ENCODE peak calls at places on chromosomes 1 and 21, in ten cellular contexts. One of them, this sample, is unnamed.
A peak's percentile ranks its signal among the peaks of the same experiment; 100 is the strongest.

GRCh38 chr1:153566414-153567371 is 1.0 kb upstream of the S100A2 start:
- DNase-seq in lower lobe of right lung: peak; percentile 98
- DNase-seq in transverse colon: peak; percentile 97
- DNase-seq in tibial nerve: peak; percentile 88
- DNase-seq in A549: peak; percentile 99
- DNase-seq in heart left ventricle: peak; percentile 99
- DNase-seq in neural progenitor cell: peak; percentile 56
- DNase-seq in SK-N-SH: peak; percentile 73
- DNase-seq in naive thymus-derived CD4-positive, alpha-beta T cell: no peak
- DNase-seq in upper lobe of right lung: peak; percentile 97
- DNase-seq in this sample: peak; percentile 99

GRCh38 chr1:23050201-23050600 is 30.9 kb downstream of the KDM1A start:
- DNase-seq in lower lobe of right lung: no peak
- DNase-seq in transverse colon: no peak
- DNase-seq in tibial nerve: no peak
- DNase-seq in A549: no peak
- DNase-seq in heart left ventricle: no peak
- DNase-seq in neural progenitor cell: no peak
- DNase-seq in SK-N-SH: no peak
- DNase-seq in naive thymus-derived CD4-positive, alpha-beta T cell: no peak
- DNase-seq in upper lobe of right lung: no peak
- DNase-seq in this sample: no peak

GRCh38 chr21:31781737-31782136 is 49.8 kb upstream of the SCAF4 start:
- DNase-seq in lower lobe of right lung: no peak
- DNase-seq in transverse colon: no peak
- DNase-seq in tibial nerve: no peak
- DNase-seq in A549: no peak
- DNase-seq in heart left ventricle: peak; percentile 42
- DNase-seq in neural progenitor cell: no peak
- DNase-seq in SK-N-SH: no peak
- DNase-seq in naive thymus-derived CD4-positive, alpha-beta T cell: no peak
- DNase-seq in upper lobe of right lung: no peak
- DNase-seq in this sample: peak; percentile 20

GRCh38 chr1:147292012-147292411 is 49.5 kb downstream of the CHD1L start:
- DNase-seq in lower lobe of right lung: no peak
- DNase-seq in transverse colon: no peak
- DNase-seq in tibial nerve: no peak
- DNase-seq in A549: no peak
- DNase-seq in heart left ventricle: no peak
- DNase-seq in neural progenitor cell: no peak
- DNase-seq in SK-N-SH: no peak
- DNase-seq in naive thymus-derived CD4-positive, alpha-beta T cell: no peak
- DNase-seq in upper lobe of right lung: no peak
- DNase-seq in this sample: peak; percentile 93

GRCh38 chr1:3352952-3353331 is 101.5 kb upstream of the ARHGEF16 start:
- DNase-seq in lower lobe of right lung: no peak
- DNase-seq in transverse colon: peak; percentile 64
- DNase-seq in tibial nerve: no peak
- DNase-seq in A549: no peak
- DNase-seq in heart left ventricle: peak; percentile 81
- DNase-seq in neural progenitor cell: no peak
- DNase-seq in SK-N-SH: no peak
- DNase-seq in naive thymus-derived CD4-positive, alpha-beta T cell: no peak
- DNase-seq in upper lobe of right lung: no peak
- DNase-seq in this sample: peak; percentile 20

GRCh38 chr1:14827870-14828269 is 229.4 kb downstream of the KAZN start:
- DNase-seq in lower lobe of right lung: no peak
- DNase-seq in transverse colon: no peak
- DNase-seq in tibial nerve: no peak
- DNase-seq in A549: no peak
- DNase-seq in heart left ventricle: no peak
- DNase-seq in neural progenitor cell: no peak
- DNase-seq in SK-N-SH: no peak
- DNase-seq in naive thymus-derived CD4-positive, alpha-beta T cell: no peak
- DNase-seq in upper lobe of right lung: no peak
- DNase-seq in this sample: no peak

GRCh38 chr1:64861611-64862010 is 104.7 kb downstream of the JAK1 start:
- DNase-seq in lower lobe of right lung: no peak
- DNase-seq in transverse colon: peak; percentile 29
- DNase-seq in tibial nerve: no peak
- DNase-seq in A549: no peak
- DNase-seq in heart left ventricle: no peak
- DNase-seq in neural progenitor cell: peak; percentile 73
- DNase-seq in SK-N-SH: no peak
- DNase-seq in naive thymus-derived CD4-positive, alpha-beta T cell: no peak
- DNase-seq in upper lobe of right lung: no peak
- DNase-seq in this sample: peak; percentile 15

GRCh38 chr1:206467915-206468314 is 2.4 kb upstream of the IKBKE start:
- DNase-seq in lower lobe of right lung: peak; percentile 93
- DNase-seq in transverse colon: peak; percentile 37
- DNase-seq in tibial nerve: no peak
- DNase-seq in A549: no peak
- DNase-seq in heart left ventricle: peak; percentile 71
- DNase-seq in neural progenitor cell: no peak
- DNase-seq in SK-N-SH: no peak
- DNase-seq in naive thymus-derived CD4-positive, alpha-beta T cell: no peak
- DNase-seq in upper lobe of right lung: peak; percentile 92
- DNase-seq in this sample: no peak

GRCh38 chr1:45405636-45406035 is 65.4 kb upstream of the MUTYH start:
- DNase-seq in lower lobe of right lung: no peak
- DNase-seq in transverse colon: no peak
- DNase-seq in tibial nerve: no peak
- DNase-seq in A549: no peak
- DNase-seq in heart left ventricle: no peak
- DNase-seq in neural progenitor cell: no peak
- DNase-seq in SK-N-SH: no peak
- DNase-seq in naive thymus-derived CD4-positive, alpha-beta T cell: no peak
- DNase-seq in upper lobe of right lung: no peak
- DNase-seq in this sample: no peak

GRCh38 chr1:45411510-45411899 is 71.3 kb upstream of the MUTYH start:
- DNase-seq in lower lobe of right lung: no peak
- DNase-seq in transverse colon: no peak
- DNase-seq in tibial nerve: no peak
- DNase-seq in A549: no peak
- DNase-seq in heart left ventricle: no peak
- DNase-seq in neural progenitor cell: peak; percentile 2
- DNase-seq in SK-N-SH: no peak
- DNase-seq in naive thymus-derived CD4-positive, alpha-beta T cell: no peak
- DNase-seq in upper lobe of right lung: no peak
- DNase-seq in this sample: peak; percentile 48

GRCh38 chr1:45410850-45411509 is 70.7 kb upstream of the MUTYH start:
- DNase-seq in lower lobe of right lung: no peak
- DNase-seq in transverse colon: no peak
- DNase-seq in tibial nerve: no peak
- DNase-seq in A549: no peak
- DNase-seq in heart left ventricle: no peak
- DNase-seq in neural progenitor cell: no peak
- DNase-seq in SK-N-SH: no peak
- DNase-seq in naive thymus-derived CD4-positive, alpha-beta T cell: no peak
- DNase-seq in upper lobe of right lung: no peak
- DNase-seq in this sample: peak; percentile 74

GRCh38 chr1:45407888-45408287 is 67.6 kb upstream of the MUTYH start:
- DNase-seq in lower lobe of right lung: no peak
- DNase-seq in transverse colon: no peak
- DNase-seq in tibial nerve: no peak
- DNase-seq in A549: no peak
- DNase-seq in heart left ventricle: no peak
- DNase-seq in neural progenitor cell: no peak
- DNase-seq in SK-N-SH: no peak
- DNase-seq in naive thymus-derived CD4-positive, alpha-beta T cell: no peak
- DNase-seq in upper lobe of right lung: no peak
- DNase-seq in this sample: no peak

GRCh38 chr1:45409243-45409642 is 69.0 kb upstream of the MUTYH start:
- DNase-seq in lower lobe of right lung: no peak
- DNase-seq in transverse colon: no peak
- DNase-seq in tibial nerve: no peak
- DNase-seq in A549: no peak
- DNase-seq in heart left ventricle: no peak
- DNase-seq in neural progenitor cell: no peak
- DNase-seq in SK-N-SH: no peak
- DNase-seq in naive thymus-derived CD4-positive, alpha-beta T cell: no peak
- DNase-seq in upper lobe of right lung: no peak
- DNase-seq in this sample: no peak
- H3K4me1 ChIP-seq in lower lobe of right lung: no peaks in the 10 kb centered on the region
- H3K4me1 ChIP-seq in transverse colon: no peaks in the 10 kb centered on the region
- H3K4me1 ChIP-seq in tibial nerve: no peaks in the 10 kb centered on the region
- H3K4me1 ChIP-seq in A549: no peaks in the 10 kb centered on the region
- H3K4me1 ChIP-seq in heart left ventricle: no peaks in the 10 kb centered on the region
- H3K4me1 ChIP-seq in neural progenitor cell: no peaks in the 10 kb centered on the region
- H3K4me1 ChIP-seq in SK-N-SH: no peaks in the 10 kb centered on the region
- H3K4me1 ChIP-seq in naive thymus-derived CD4-positive, alpha-beta T cell: no peaks in the 10 kb centered on the region
- H3K4me1 ChIP-seq in upper lobe of right lung: peaks cover 5% of the 10 kb centered on the region
- H3K4me1 ChIP-seq in this sample: peaks cover 18% of the 10 kb centered on the region

DNA sequence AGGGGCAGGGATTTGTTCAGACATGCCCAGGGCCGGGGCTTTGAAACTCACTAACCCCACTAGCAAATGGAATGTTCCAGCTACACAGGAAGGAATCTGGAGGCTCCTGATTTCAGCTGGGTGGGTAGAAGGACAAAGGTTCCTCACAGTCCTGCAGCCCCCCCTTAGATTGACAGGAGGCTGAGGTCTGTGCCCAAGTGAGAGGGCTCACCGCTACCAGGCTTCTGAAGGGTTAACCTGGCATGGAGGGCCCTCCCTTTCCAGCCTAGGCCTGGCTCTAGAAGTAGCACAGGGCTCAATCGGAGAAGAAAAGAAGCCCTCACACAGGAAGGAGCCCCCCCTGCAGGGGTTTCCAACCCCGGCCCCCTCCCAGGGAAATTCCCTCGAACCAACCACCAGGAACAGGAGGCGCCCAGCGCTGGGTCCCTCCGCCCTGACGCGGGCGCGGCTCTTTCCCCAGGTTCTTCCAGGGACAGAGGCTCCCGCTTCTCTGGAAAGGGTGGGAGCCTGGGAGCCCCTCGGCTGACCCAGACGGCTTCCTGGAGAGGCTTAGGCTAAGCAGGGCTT is 3.3 kb downstream of the EPHA2 start:
- DNase-seq in lower lobe of right lung: no peak
- DNase-seq in transverse colon: peak; percentile 63
- DNase-seq in tibial nerve: no peak
- DNase-seq in A549: no peak
- DNase-seq in heart left ventricle: peak; percentile 65
- DNase-seq in neural progenitor cell: peak; percentile 82
- DNase-seq in SK-N-SH: no peak
- DNase-seq in naive thymus-derived CD4-positive, alpha-beta T cell: no peak
- DNase-seq in upper lobe of right lung: no peak
- DNase-seq in this sample: no peak
- H3K4me1 ChIP-seq in lower lobe of right lung: peaks cover 73% of the 10 kb centered on the region
- H3K4me1 ChIP-seq in transverse colon: peaks cover 38% of the 10 kb centered on the region
- H3K4me1 ChIP-seq in tibial nerve: peaks cover 67% of the 10 kb centered on the region
- H3K4me1 ChIP-seq in A549: peaks cover 64% of the 10 kb centered on the region
- H3K4me1 ChIP-seq in heart left ventricle: peaks cover 67% of the 10 kb centered on the region
- H3K4me1 ChIP-seq in neural progenitor cell: peaks cover 52% of the 10 kb centered on the region
- H3K4me1 ChIP-seq in SK-N-SH: peaks cover 30% of the 10 kb centered on the region
- H3K4me1 ChIP-seq in naive thymus-derived CD4-positive, alpha-beta T cell: peaks cover 17% of the 10 kb centered on the region
- H3K4me1 ChIP-seq in upper lobe of right lung: peaks cover 50% of the 10 kb centered on the region
- H3K4me1 ChIP-seq in this sample: peaks cover 60% of the 10 kb centered on the region

GRCh38 chr1:234529661-234530237 is 50.8 kb upstream of the TARBP1 start:
- DNase-seq in lower lobe of right lung: no peak
- DNase-seq in transverse colon: no peak
- DNase-seq in tibial nerve: no peak
- DNase-seq in A549: no peak
- DNase-seq in heart left ventricle: no peak
- DNase-seq in neural progenitor cell: no peak
- DNase-seq in SK-N-SH: no peak
- DNase-seq in naive thymus-derived CD4-positive, alpha-beta T cell: no peak
- DNase-seq in upper lobe of right lung: no peak
- DNase-seq in this sample: no peak

GRCh38 chr1:234525156-234525774 is 46.3 kb upstream of the TARBP1 start:
- DNase-seq in lower lobe of right lung: no peak
- DNase-seq in transverse colon: no peak
- DNase-seq in tibial nerve: no peak
- DNase-seq in A549: no peak
- DNase-seq in heart left ventricle: no peak
- DNase-seq in neural progenitor cell: no peak
- DNase-seq in SK-N-SH: no peak
- DNase-seq in naive thymus-derived CD4-positive, alpha-beta T cell: no peak
- DNase-seq in upper lobe of right lung: no peak
- DNase-seq in this sample: no peak

GRCh38 chr1:234528073-234528865 is 49.3 kb upstream of the TARBP1 start:
- DNase-seq in lower lobe of right lung: no peak
- DNase-seq in transverse colon: no peak
- DNase-seq in tibial nerve: no peak
- DNase-seq in A549: no peak
- DNase-seq in heart left ventricle: peak; percentile 49
- DNase-seq in neural progenitor cell: no peak
- DNase-seq in SK-N-SH: no peak
- DNase-seq in naive thymus-derived CD4-positive, alpha-beta T cell: no peak
- DNase-seq in upper lobe of right lung: no peak
- DNase-seq in this sample: no peak

GRCh38 chr1:234529095-234529494 is 50.1 kb upstream of the TARBP1 start:
- DNase-seq in lower lobe of right lung: no peak
- DNase-seq in transverse colon: no peak
- DNase-seq in tibial nerve: no peak
- DNase-seq in A549: no peak
- DNase-seq in heart left ventricle: no peak
- DNase-seq in neural progenitor cell: no peak
- DNase-seq in SK-N-SH: no peak
- DNase-seq in naive thymus-derived CD4-positive, alpha-beta T cell: no peak
- DNase-seq in upper lobe of right lung: no peak
- DNase-seq in this sample: no peak

GRCh38 chr1:234527346-234527745 is 48.4 kb upstream of the TARBP1 start:
- DNase-seq in lower lobe of right lung: no peak
- DNase-seq in transverse colon: no peak
- DNase-seq in tibial nerve: no peak
- DNase-seq in A549: no peak
- DNase-seq in heart left ventricle: no peak
- DNase-seq in neural progenitor cell: no peak
- DNase-seq in SK-N-SH: no peak
- DNase-seq in naive thymus-derived CD4-positive, alpha-beta T cell: no peak
- DNase-seq in upper lobe of right lung: no peak
- DNase-seq in this sample: no peak
- H3K4me1 ChIP-seq in lower lobe of right lung: peaks cover 83% of the 10 kb centered on the region
- H3K4me1 ChIP-seq in transverse colon: peaks cover 42% of the 10 kb centered on the region
- H3K4me1 ChIP-seq in tibial nerve: peaks cover 71% of the 10 kb centered on the region
- H3K4me1 ChIP-seq in A549: peaks cover 26% of the 10 kb centered on the region
- H3K4me1 ChIP-seq in heart left ventricle: peaks cover 77% of the 10 kb centered on the region
- H3K4me1 ChIP-seq in neural progenitor cell: peaks cover 42% of the 10 kb centered on the region
- H3K4me1 ChIP-seq in SK-N-SH: peaks cover 31% of the 10 kb centered on the region
- H3K4me1 ChIP-seq in naive thymus-derived CD4-positive, alpha-beta T cell: no peaks in the 10 kb centered on the region
- H3K4me1 ChIP-seq in upper lobe of right lung: peaks cover 62% of the 10 kb centered on the region
- H3K4me1 ChIP-seq in this sample: peaks cover 22% of the 10 kb centered on the region

GRCh38 chr1:12460911-12461621 is 156.9 kb downstream of the DHRS3 start:
- DNase-seq in lower lobe of right lung: no peak
- DNase-seq in transverse colon: peak; percentile 39
- DNase-seq in tibial nerve: no peak
- DNase-seq in A549: no peak
- DNase-seq in heart left ventricle: no peak
- DNase-seq in neural progenitor cell: peak; percentile 78
- DNase-seq in SK-N-SH: no peak
- DNase-seq in naive thymus-derived CD4-positive, alpha-beta T cell: no peak
- DNase-seq in upper lobe of right lung: no peak
- DNase-seq in this sample: no peak

GRCh38 chr1:12464028-12464427 is 154.0 kb downstream of the DHRS3 start:
- DNase-seq in lower lobe of right lung: no peak
- DNase-seq in transverse colon: no peak
- DNase-seq in tibial nerve: no peak
- DNase-seq in A549: no peak
- DNase-seq in heart left ventricle: no peak
- DNase-seq in neural progenitor cell: no peak
- DNase-seq in SK-N-SH: no peak
- DNase-seq in naive thymus-derived CD4-positive, alpha-beta T cell: no peak
- DNase-seq in upper lobe of right lung: no peak
- DNase-seq in this sample: no peak

GRCh38 chr1:12460121-12460520 is 157.9 kb downstream of the DHRS3 start:
- DNase-seq in lower lobe of right lung: no peak
- DNase-seq in transverse colon: no peak
- DNase-seq in tibial nerve: no peak
- DNase-seq in A549: no peak
- DNase-seq in heart left ventricle: peak; percentile 71
- DNase-seq in neural progenitor cell: no peak
- DNase-seq in SK-N-SH: no peak
- DNase-seq in naive thymus-derived CD4-positive, alpha-beta T cell: no peak
- DNase-seq in upper lobe of right lung: no peak
- DNase-seq in this sample: no peak

GRCh38 chr1:12462586-12462985 is 155.4 kb downstream of the DHRS3 start:
- DNase-seq in lower lobe of right lung: no peak
- DNase-seq in transverse colon: no peak
- DNase-seq in tibial nerve: no peak
- DNase-seq in A549: no peak
- DNase-seq in heart left ventricle: no peak
- DNase-seq in neural progenitor cell: no peak
- DNase-seq in SK-N-SH: no peak
- DNase-seq in naive thymus-derived CD4-positive, alpha-beta T cell: no peak
- DNase-seq in upper lobe of right lung: no peak
- DNase-seq in this sample: peak; percentile 68

GRCh38 chr1:12461764-12462163 is 156.2 kb downstream of the DHRS3 start:
- DNase-seq in lower lobe of right lung: no peak
- DNase-seq in transverse colon: no peak
- DNase-seq in tibial nerve: no peak
- DNase-seq in A549: no peak
- DNase-seq in heart left ventricle: no peak
- DNase-seq in neural progenitor cell: no peak
- DNase-seq in SK-N-SH: no peak
- DNase-seq in naive thymus-derived CD4-positive, alpha-beta T cell: no peak
- DNase-seq in upper lobe of right lung: no peak
- DNase-seq in this sample: no peak
- H3K4me1 ChIP-seq in lower lobe of right lung: peaks cover 86% of the 10 kb centered on the region
- H3K4me1 ChIP-seq in transverse colon: peaks cover 33% of the 10 kb centered on the region
- H3K4me1 ChIP-seq in tibial nerve: peaks cover 54% of the 10 kb centered on the region
- H3K4me1 ChIP-seq in A549: peaks cover 42% of the 10 kb centered on the region
- H3K4me1 ChIP-seq in heart left ventricle: peaks cover 84% of the 10 kb centered on the region
- H3K4me1 ChIP-seq in neural progenitor cell: peaks cover 23% of the 10 kb centered on the region
- H3K4me1 ChIP-seq in SK-N-SH: peaks cover 16% of the 10 kb centered on the region
- H3K4me1 ChIP-seq in naive thymus-derived CD4-positive, alpha-beta T cell: no peaks in the 10 kb centered on the region
- H3K4me1 ChIP-seq in upper lobe of right lung: peaks cover 72% of the 10 kb centered on the region
- H3K4me1 ChIP-seq in this sample: peaks cover 70% of the 10 kb centered on the region

This sample was measured in PC-3.